ENCODE peak calls at places on chromosomes 1 and 21, in ten cellular contexts. M, K, F, R, W, Q, X, C, G and L are unnamed samples. For H3K27me3, the result is how much of the 10 kb centered on the place peaks cover.

GRCh38 chr1:52190500-52191252 is 48.8 kb downstream of the ZFYVE9 start:
- DNase-seq in M (no peak), K (peak), F (no peak), R (no peak), W (no peak), Q (no peak), X (peak), C (no peak), G (no peak), L (no peak)

GRCh38 chr1:238752332-238752731 is 634.0 kb upstream of the CHRM3 start:
- DNase-seq in M (no peak), K (peak), F (no peak), R (no peak), W (no peak), Q (no peak), X (no peak), C (no peak), G (no peak), L (no peak)

GRCh38 chr1:210394281-210394798 is 65.6 kb downstream of the HHAT start:
- DNase-seq in M (no peak), K (peak), F (no peak), R (no peak), W (no peak), Q (peak), X (no peak), C (no peak), G (no peak), L (no peak)

GRCh38 chr1:160285506-160285905 is 573 bp upstream of the PEX19 start:
- DNase-seq in M (peak), K (no peak), F (no peak), R (no peak), W (no peak), Q (no peak), X (no peak), C (no peak), G (no peak), L (no peak)

GRCh38 chr1:81433676-81434075 is 367.1 kb upstream of the ADGRL2 start:
- DNase-seq in M (no peak), K (no peak), F (no peak), R (no peak), W (no peak), Q (no peak), X (no peak), C (no peak), G (no peak), L (no peak)

GRCh38 chr1:41192456-41193188 is 49.5 kb downstream of the SCMH1 start:
- DNase-seq in M (no peak), K (no peak), F (no peak), R (no peak), W (no peak), Q (no peak), X (no peak), C (no peak), G (no peak), L (peak)

GRCh38 chr1:116988248-116988647 is 13.3 kb upstream of the CD101 start:
- DNase-seq in M (no peak), K (peak), F (no peak), R (no peak), W (no peak), Q (no peak), X (no peak), C (no peak), G (no peak), L (no peak)

GRCh38 chr1:55893155-55893554 is 678.0 kb upstream of the USP24 start:
- DNase-seq in M (no peak), K (peak), F (no peak), R (no peak), W (no peak), Q (no peak), X (peak), C (no peak), G (no peak), L (no peak)

GRCh38 chr1:107536266-107536665 is 395.4 kb downstream of the NTNG1 start:
- DNase-seq in M (no peak), K (peak), F (no peak), R (no peak), W (no peak), Q (no peak), X (no peak), C (no peak), G (no peak), L (no peak)

GRCh38 chr1:161884475-161884874 is 118.4 kb downstream of the ATF6 start:
- DNase-seq in M (no peak), K (no peak), F (no peak), R (no peak), W (no peak), Q (no peak), X (no peak), C (no peak), G (no peak), L (no peak)

GRCh38 chr21:27423073-27423472 is 456.2 kb upstream of the ADAMTS5 start:
- DNase-seq in M (no peak), K (peak), F (peak), R (no peak), W (no peak), Q (peak), X (no peak), C (no peak), G (no peak), L (peak)

GRCh38 chr1:10211805-10212405 is 1.5 kb downstream of the KIF1B start:
- DNase-seq in M (peak), K (no peak), F (peak), R (no peak), W (no peak), Q (no peak), X (peak), C (no peak), G (no peak), L (no peak)

GRCh38 chr21:44750675-44751025 is 39.3 kb upstream of the TSPEAR start:
- DNase-seq in M (no peak), K (no peak), F (peak), R (no peak), W (no peak), Q (no peak), X (no peak), C (no peak), G (no peak), L (no peak)

GRCh38 chr21:44753357-44753756 is 42.0 kb upstream of the TSPEAR start:
- DNase-seq in M (no peak), K (no peak), F (peak), R (no peak), W (no peak), Q (no peak), X (no peak), C (no peak), G (no peak), L (no peak)

GRCh38 chr21:44751186-44751798 is 39.9 kb upstream of the TSPEAR start:
- DNase-seq in M (no peak), K (no peak), F (peak), R (no peak), W (no peak), Q (no peak), X (no peak), C (no peak), G (no peak), L (no peak)

GRCh38 chr21:44751799-44752636 is 40.6 kb upstream of the TSPEAR start:
- DNase-seq in M (no peak), K (no peak), F (peak), R (no peak), W (no peak), Q (no peak), X (no peak), C (no peak), G (no peak), L (no peak)

GRCh38 chr21:44752701-44753235 is 41.4 kb upstream of the TSPEAR start:
- DNase-seq in M (no peak), K (no peak), F (peak), R (no peak), W (no peak), Q (no peak), X (no peak), C (no peak), G (no peak), L (no peak)
- TF ChIP-seq CTCF in M (no peak), K (peak), F (no peak), R (no peak), W (no peak), Q (no peak), X (no peak), C (no peak), G (no peak), L (no peak)

DNA sequence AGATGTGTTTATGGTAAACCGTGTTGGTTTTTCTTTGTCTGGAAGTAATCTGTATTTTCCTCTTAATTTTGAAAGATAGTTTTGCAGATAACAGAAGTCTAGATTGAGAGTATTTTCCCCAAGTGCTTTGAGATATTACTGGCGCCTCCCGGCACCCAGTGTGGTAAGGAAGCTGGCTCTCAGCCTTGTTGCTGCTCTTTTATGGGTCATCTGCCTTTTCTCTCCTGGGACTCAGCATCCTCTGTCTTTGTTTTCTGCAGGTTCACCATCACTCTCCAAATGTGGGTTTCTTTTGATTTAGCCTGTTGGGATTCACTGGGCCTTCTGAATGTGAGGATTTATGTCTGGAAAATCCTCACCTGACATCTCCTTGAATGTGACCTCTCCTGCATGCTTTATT is 37.4 kb downstream of the POFUT2 start:
- DNase-seq in M (no peak), K (no peak), F (no peak), R (no peak), W (no peak), Q (no peak), X (no peak), C (no peak), G (no peak), L (no peak)
- H3K27ac ChIP-seq in M (no peak), K (no peak), F (no peak), R (no peak), W (no peak), Q (no peak), X (no peak), C (no peak), G (no peak), L (no peak)

GRCh38 chr21:37469441-37469840 is 102.9 kb downstream of the DYRK1A start:
- DNase-seq in M (no peak), K (no peak), F (no peak), R (no peak), W (no peak), Q (no peak), X (no peak), C (no peak), G (no peak), L (no peak)

GRCh38 chr21:37463083-37463780 is 96.7 kb downstream of the DYRK1A start:
- DNase-seq in M (no peak), K (peak), F (no peak), R (no peak), W (no peak), Q (no peak), X (peak), C (peak), G (no peak), L (peak)

GRCh38 chr21:37462087-37462861 is 95.7 kb downstream of the DYRK1A start:
- DNase-seq in M (no peak), K (no peak), F (no peak), R (no peak), W (no peak), Q (no peak), X (no peak), C (no peak), G (no peak), L (no peak)

GRCh38 chr21:37472581-37472980 is 106.0 kb downstream of the DYRK1A start:
- DNase-seq in M (no peak), K (no peak), F (no peak), R (no peak), W (no peak), Q (no peak), X (no peak), C (no peak), G (no peak), L (no peak)

DNA sequence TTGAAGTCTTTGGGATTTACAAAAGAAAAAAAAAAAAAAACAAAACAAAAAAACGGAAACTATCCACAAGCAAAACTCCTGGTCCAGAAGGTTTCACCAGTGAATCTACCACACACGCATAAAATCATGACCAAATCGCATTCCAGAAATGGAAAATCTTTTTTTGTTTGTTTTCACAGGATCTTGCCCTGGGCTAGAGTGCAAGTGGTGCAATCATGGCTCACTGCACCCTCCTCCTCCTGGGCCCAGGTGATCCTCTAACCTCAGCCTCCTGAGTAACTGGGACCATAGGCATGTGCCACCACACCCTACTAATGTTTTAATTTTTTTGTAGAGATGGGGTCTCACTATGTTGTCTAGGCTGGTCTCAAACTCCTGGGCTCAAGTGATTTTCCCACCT is 100.5 kb downstream of the DYRK1A start:
- DNase-seq in M (no peak), K (no peak), F (no peak), R (no peak), W (no peak), Q (no peak), X (no peak), C (no peak), G (no peak), L (no peak)
- H3K27me3 ChIP-seq in M (under half), K (under half), F (under half), R (under half), W (under half), Q (under half), X (under half), C (under half), G (under half), L (under half)

GRCh38 chr1:47491341-47491753 is 53.5 kb downstream of the FOXD2 start:
- DNase-seq in M (no peak), K (no peak), F (no peak), R (no peak), W (no peak), Q (no peak), X (peak), C (no peak), G (no peak), L (no peak)
- TF ChIP-seq CTCF in M (no peak), K (no peak), F (no peak), R (no peak), W (no peak), Q (no peak), X (no peak), C (no peak), G (no peak), L (no peak)

GRCh38 chr21:14491269-14491681 is 54.8 kb downstream of the SAMSN1 start:
- DNase-seq in M (no peak), K (no peak), F (no peak), R (no peak), W (no peak), Q (no peak), X (peak), C (no peak), G (no peak), L (no peak)

GRCh38 chr21:14486869-14487268 is 59.2 kb downstream of the SAMSN1 start:
- DNase-seq in M (no peak), K (no peak), F (no peak), R (no peak), W (no peak), Q (no peak), X (no peak), C (no peak), G (no peak), L (no peak)

GRCh38 chr21:14484188-14485009 is 61.7 kb downstream of the SAMSN1 start:
- DNase-seq in M (no peak), K (no peak), F (no peak), R (no peak), W (no peak), Q (no peak), X (no peak), C (no peak), G (no peak), L (no peak)

GRCh38 chr21:14488805-14489204 is 57.3 kb downstream of the SAMSN1 start:
- DNase-seq in M (no peak), K (no peak), F (no peak), R (no peak), W (no peak), Q (no peak), X (no peak), C (no peak), G (no peak), L (no peak)

GRCh38 chr21:14487490-14488432 is 58.4 kb downstream of the SAMSN1 start:
- DNase-seq in M (no peak), K (no peak), F (no peak), R (no peak), W (no peak), Q (no peak), X (no peak), C (no peak), G (no peak), L (no peak)
- H3K27ac ChIP-seq in M (no peak), K (no peak), F (no peak), R (no peak), W (no peak), Q (no peak), X (peak), C (no peak), G (no peak), L (no peak)

DNA sequence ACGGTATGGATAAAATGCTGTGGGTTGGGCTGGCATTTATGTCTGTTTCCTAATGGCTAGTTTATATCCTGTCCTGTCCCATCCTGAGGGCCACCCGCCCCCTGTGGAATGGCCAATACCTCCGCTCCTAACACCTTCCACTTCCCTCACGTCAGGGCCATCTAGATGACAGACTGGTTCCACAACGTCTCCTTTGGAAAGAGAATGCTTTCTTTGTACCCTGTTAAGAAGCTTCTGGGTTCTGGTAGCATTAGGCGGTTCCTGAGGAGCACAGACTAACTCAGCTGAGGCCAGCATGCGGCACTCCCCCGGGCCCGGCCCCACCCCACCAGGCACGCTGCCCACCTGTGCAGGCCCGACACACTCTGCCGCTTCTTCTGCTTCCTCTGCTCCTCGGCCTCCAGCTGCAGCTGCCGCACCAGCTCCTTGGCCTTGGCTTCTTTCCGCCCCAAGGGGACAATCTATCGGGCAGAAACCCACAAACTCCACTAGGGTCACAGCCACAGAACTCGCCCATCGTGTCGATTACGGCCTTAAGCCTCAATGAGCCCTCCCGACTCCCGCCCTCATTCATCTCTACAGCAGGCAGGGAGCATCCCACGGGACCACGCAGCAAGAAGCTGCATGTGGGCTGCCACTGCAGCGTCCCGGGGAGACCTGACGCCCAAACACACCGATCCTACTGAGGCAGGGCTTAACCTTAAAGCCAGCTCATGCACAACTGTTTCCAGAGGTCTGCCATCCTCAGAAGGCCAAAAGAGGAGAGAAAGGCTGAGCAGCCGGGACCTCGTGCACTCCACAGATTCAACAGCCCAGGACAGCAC is 11.3 kb downstream of the SMIM1 start:
- DNase-seq in M (no peak), K (no peak), F (no peak), R (no peak), W (no peak), Q (no peak), X (no peak), C (no peak), G (no peak), L (no peak)
- H3K27me3 ChIP-seq in M (under half), K (under half), F (under half), R (under half), W (under half), Q (under half), X (under half), C (under half), G (under half), L (under half)

GRCh38 chr1:155171836-155172731 is 1.0 kb downstream of the KRTCAP2 start:
- DNase-seq in M (peak), K (no peak), F (no peak), R (no peak), W (no peak), Q (no peak), X (no peak), C (no peak), G (no peak), L (no peak)

GRCh38 chr1:155174334-155175280 is 958 bp downstream of the TRIM46 start:
- DNase-seq in M (peak), K (no peak), F (peak), R (peak), W (peak), Q (no peak), X (no peak), C (no peak), G (peak), L (no peak)

GRCh38 chr1:155175281-155175926 is 1.8 kb downstream of the TRIM46 start:
- DNase-seq in M (peak), K (no peak), F (peak), R (no peak), W (no peak), Q (no peak), X (no peak), C (no peak), G (peak), L (no peak)

GRCh38 chr1:155172732-155173477 is at the start of gene KRTCAP2:
- DNase-seq in M (peak), K (peak), F (peak), R (peak), W (peak), Q (peak), X (peak), C (peak), G (peak), L (peak)

DNA sequence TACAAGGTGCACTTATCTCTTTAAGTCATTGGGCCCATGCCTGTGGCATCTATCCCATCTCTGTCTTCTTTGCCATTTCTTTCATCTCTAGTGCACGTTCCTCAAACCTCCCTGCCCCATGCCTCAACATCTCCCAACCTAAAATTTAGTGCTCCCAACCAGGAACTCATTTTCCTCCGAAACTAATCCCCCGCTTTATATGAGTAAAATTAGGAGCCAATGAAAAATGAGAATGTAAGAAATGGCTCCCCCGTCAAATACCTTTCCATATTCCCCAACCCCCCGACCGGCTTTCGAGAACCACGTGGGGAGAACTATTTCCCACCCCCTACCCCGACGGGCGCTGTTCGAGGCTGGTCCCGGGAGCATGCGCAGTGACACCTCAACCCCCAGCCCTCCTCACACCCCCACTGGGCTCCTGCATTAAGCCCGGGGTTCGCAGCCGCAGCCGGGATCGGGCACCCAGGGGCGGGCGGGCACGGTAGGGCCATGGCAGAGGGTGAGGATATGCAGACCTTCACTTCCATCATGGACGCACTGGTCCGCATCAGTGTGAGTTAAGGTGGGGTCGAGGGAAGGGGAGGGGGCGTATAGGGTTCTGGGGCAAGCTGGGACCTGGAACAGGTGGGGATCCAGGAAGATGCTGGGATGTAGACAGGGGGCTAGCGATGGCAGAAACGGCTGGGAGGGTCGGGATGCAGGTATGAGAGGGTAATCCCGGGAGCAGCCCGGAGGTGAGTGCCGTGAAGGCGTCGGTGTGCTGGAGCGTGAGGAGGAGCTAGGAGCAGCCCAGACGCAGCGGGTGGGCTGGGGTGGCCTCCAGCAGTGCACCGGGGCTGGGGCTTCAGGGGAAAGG is at the start of gene TRIM46:
- DNase-seq in M (peak), K (peak), F (peak), R (peak), W (peak), Q (no peak), X (peak), C (no peak), G (peak), L (no peak)
- TF ChIP-seq CTCF in M (no peak), K (no peak), F (no peak), R (peak), W (peak), Q (no peak), X (peak), C (no peak), G (no peak), L (no peak)